ENCODE peak calls at places on chromosomes 2 and 18, in four cellular contexts. O, L, W and X are unnamed samples.

GRCh38 chr2:233829193-233830110 is 24.9 kb downstream of the HJURP start:
- DNase-seq in O (no peak), L (no peak), W (no peak), X (no peak)

GRCh38 chr2:207772081-207772843 is 2.6 kb upstream of the FZD5 start:
- DNase-seq in O (no peak), L (peak), W (peak), X (no peak)

GRCh38 chr2:176039375-176039774 is 37.3 kb upstream of the LNPK start:
- DNase-seq in O (no peak), L (no peak), W (no peak), X (no peak)

GRCh38 chr18:3513481-3513880 is 63.5 kb downstream of the TGIF1 start:
- DNase-seq in O (no peak), L (no peak), W (no peak), X (no peak)

GRCh38 chr2:236184701-236185100 is 16.5 kb upstream of the GBX2 start:
- DNase-seq in O (no peak), L (no peak), W (no peak), X (no peak)

GRCh38 chr2:204550738-204551137 is 5.5 kb downstream of the PARD3B start:
- DNase-seq in O (no peak), L (no peak), W (no peak), X (no peak)

GRCh38 chr18:61702007-61702406 is 190.8 kb downstream of the RNF152 start:
- DNase-seq in O (no peak), L (no peak), W (no peak), X (peak)

GRCh38 chr18:72155327-72155726 is 388.8 kb downstream of the CBLN2 start:
- DNase-seq in O (no peak), L (no peak), W (no peak), X (peak)

GRCh38 chr2:100978582-100979051 is 23.5 kb upstream of the RPL31 start:
- DNase-seq in O (no peak), L (no peak), W (no peak), X (no peak)

GRCh38 chr2:120915670-120916069 is 180.0 kb downstream of the GLI2 start:
- DNase-seq in O (no peak), L (no peak), W (peak), X (no peak)

GRCh38 chr2:174830561-174830960 is 66.3 kb upstream of the CHRNA1 start:
- DNase-seq in O (no peak), L (no peak), W (no peak), X (no peak)

GRCh38 chr18:74139888-74140287 is 7.7 kb downstream of the FBXO15 start:
- DNase-seq in O (no peak), L (no peak), W (no peak), X (no peak)

GRCh38 chr2:118345465-118345864 is 257.2 kb downstream of the INSIG2 start:
- DNase-seq in O (no peak), L (no peak), W (no peak), X (no peak)

DNA sequence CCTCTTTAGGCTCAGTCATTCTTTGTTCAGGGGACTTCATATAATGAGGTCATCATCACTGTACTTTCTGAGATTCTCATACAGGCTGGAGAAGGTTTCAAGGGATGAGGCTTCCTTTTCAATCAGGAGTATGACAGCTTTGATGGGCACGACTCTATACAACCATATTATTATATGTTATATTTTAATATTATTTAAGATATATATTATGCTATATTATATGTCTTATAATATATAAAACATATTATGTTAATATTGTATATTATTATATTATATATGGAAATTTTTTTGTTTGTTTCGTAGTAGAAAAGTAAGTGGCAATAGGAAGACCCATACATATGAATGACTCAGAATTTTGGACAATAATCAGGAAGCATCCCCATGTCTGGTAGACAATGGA is 78.0 kb upstream of the GATA6 start:
- DNase-seq in O (no peak), L (no peak), W (no peak), X (no peak)
- H3K4me3 ChIP-seq in O (no peak), L (no peak), W (no peak), X (no peak)

GRCh38 chr2:12988279-12988678 is 271.5 kb downstream of the TRIB2 start:
- DNase-seq in O (no peak), L (no peak), W (no peak), X (no peak)

GRCh38 chr2:12987246-12987645 is 270.5 kb downstream of the TRIB2 start:
- DNase-seq in O (no peak), L (no peak), W (no peak), X (no peak)

DNA sequence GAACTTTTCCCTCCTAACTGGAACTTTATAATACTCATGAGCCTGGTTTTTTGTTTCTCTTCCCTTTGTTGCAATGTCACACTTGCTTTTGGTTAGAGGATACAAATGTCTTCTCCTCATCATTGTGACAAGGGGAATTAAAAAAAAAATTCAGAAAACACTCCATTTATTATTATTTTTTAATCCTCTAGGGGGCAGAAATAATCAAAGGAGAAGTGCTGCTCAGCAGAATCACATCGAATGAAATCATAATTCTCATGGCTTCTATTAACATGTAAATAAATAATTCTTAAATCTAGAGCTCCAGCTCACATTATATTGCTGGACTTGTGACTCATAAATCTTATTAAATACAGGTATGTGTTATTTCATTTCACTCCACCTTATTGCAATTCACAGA is 273.8 kb downstream of the TRIB2 start:
- DNase-seq in O (no peak), L (no peak), W (no peak), X (no peak)
- TF ChIP-seq CTCF in O (no peak), L (peak), W (peak), X (peak)

GRCh38 chr18:6323319-6323889 is 91.3 kb downstream of the L3MBTL4 start:
- DNase-seq in O (no peak), L (no peak), W (no peak), X (no peak)

GRCh38 chr18:6327895-6328623 is 86.7 kb downstream of the L3MBTL4 start:
- DNase-seq in O (no peak), L (no peak), W (no peak), X (no peak)

GRCh38 chr18:6328624-6329016 is 86.1 kb downstream of the L3MBTL4 start:
- DNase-seq in O (no peak), L (no peak), W (no peak), X (no peak)

GRCh38 chr18:6327485-6327884 is 87.2 kb downstream of the L3MBTL4 start:
- DNase-seq in O (no peak), L (no peak), W (no peak), X (no peak)

GRCh38 chr18:6326566-6326965 is 88.1 kb downstream of the L3MBTL4 start:
- DNase-seq in O (no peak), L (no peak), W (no peak), X (no peak)
- H3K4me3 ChIP-seq in O (no peak), L (no peak), W (no peak), X (no peak)

DNA sequence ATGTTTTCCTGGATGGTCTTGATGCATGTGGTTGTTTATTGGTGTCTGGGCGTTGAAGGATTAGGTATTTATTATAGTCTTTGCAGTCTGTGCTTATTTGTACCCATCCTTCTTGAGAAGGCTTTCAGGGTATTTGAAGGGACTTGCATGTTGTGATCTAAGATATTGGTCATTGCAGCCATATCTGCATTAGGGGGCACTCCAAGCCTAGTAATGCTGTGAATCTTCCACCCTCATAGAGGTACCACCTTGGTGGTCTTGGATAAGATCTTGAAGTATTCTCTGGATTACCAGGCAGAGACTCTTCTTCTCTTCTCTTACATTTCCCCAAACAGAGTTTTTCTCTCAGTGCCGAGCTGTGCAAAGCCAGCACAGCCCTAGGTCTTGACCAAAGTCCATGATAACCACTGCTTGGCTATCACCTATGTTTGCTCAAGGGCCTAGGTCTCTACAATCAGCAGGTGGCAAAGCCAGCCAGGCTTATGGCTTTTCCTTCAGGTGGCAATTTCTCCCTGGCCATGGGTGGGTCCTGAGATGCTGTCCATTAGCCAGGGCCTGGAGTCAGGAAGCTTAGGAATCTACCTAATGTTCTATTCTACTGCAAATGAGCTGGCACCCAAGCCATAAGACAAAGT is 15.4 kb upstream of the PPP1R1C start:
- DNase-seq in O (no peak), L (no peak), W (no peak), X (no peak)
- TF ChIP-seq CTCF in O (no peak), L (no peak), W (no peak), X (no peak)

GRCh38 chr18:33579147-33579867 is 1.3 kb downstream of the ASXL3 start:
- DNase-seq in O (no peak), L (no peak), W (no peak), X (no peak)
- H3K4me3 ChIP-seq in O (peak), L (no peak), W (peak), X (peak)

GRCh38 chr18:11567391-11567790 is 42.0 kb upstream of the SLC35G4 start:
- DNase-seq in O (no peak), L (no peak), W (no peak), X (no peak)

GRCh38 chr18:11570073-11570588 is 39.3 kb upstream of the SLC35G4 start:
- DNase-seq in O (no peak), L (no peak), W (no peak), X (no peak)

GRCh38 chr18:11574545-11574944 is 34.9 kb upstream of the SLC35G4 start:
- DNase-seq in O (no peak), L (no peak), W (no peak), X (no peak)

GRCh38 chr18:11572201-11572600 is 37.2 kb upstream of the SLC35G4 start:
- DNase-seq in O (no peak), L (no peak), W (no peak), X (no peak)

DNA sequence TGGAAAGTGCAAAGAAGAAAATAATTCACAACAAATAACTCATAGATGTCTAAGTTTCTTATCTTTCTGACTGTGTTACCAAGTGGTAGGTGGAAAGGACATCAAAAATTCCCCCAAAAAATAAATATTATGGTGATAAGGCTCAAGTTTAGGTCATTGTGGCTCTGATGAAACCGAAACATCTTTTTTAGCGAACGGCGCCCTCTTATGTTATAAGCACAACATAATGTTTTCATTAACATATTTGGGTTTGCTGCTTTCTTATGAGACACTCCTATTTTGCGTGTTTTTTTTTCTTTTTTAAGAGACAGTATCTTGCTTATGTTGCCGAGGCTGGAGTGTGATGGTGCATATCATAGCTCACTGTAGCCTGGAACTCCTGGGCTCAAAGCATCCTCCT is 38.6 kb upstream of the SLC35G4 start:
- DNase-seq in O (no peak), L (peak), W (no peak), X (peak)
- TF ChIP-seq CTCF in O (no peak), L (peak), W (no peak), X (peak)

DNA sequence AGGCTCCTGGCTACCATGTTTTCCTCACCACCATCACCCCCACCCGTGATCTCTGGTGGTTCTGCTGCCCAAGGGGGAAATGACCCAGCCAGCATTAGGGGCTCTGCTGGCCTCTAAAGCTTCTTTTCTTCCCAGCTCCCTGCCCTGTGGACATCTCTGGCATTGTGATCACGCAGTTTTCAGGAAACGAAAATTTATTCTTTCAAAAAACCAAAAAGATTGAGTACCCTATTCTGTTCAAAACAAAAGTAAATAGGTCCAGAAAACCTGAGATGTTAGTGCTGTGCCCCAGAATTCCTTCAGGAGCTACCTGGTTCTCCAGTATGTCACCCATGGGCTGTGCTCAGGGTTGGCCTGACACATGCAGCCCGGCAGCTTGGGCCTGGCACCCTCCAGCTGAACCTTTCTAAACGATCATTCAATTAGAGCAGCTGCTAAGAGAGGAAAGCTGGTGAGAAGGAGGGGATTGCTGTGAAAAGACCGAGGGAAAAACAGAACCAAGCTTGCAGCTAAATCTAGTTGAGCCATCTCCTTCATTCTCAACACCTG is 157.5 kb downstream of the MGAT5 start:
- DNase-seq in O (no peak), L (no peak), W (no peak), X (no peak)
- H3K4me3 ChIP-seq in O (no peak), L (no peak), W (no peak), X (no peak)

DNA sequence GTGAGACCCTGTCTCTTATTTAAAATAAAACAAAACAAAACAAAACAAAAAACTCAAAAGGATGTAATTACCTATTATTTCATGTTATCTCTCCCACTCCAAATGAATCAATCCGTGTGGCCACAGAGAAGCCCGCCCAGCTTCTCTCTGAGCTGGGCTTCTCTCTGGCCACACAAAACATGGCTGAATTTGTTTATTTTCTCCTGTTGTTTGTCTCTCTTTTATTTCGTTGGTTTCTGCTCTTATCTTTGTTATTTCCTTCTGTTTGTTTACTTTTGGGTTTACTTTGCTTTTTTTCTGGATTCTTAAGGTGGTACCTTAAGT is 1.5 kb upstream of the TRABD2A start:
- DNase-seq in O (no peak), L (no peak), W (no peak), X (no peak)
- TF ChIP-seq CTCF in O (no peak), L (no peak), W (no peak), X (no peak)

DNA sequence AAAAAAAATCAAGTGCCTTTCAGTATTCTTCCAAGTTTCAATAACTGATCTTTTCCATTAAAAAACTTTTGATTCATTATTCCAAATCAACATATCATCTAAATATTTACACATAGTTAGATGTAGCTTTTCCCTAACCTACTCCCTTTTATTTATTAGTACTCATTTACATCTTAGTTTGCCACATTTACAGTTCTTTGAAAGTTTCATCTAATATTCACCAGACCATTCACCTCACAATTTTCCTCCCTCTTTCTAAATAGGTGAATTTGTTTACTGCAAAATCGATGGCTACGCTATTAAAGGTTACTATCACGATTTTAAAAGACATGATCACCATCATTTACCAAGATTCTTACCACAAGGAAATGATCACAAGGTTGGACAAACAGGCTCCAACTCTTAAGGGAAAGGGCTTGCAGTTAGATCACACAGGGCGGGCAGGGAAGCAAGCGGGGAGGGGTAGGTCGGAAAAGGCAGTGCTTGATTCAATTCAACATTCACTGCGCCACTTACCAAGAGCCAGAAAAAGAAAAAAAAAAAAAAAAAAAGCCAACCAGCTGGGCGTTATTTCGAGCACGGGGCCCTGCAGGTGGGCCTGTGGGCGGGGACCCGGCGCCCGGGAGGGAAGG is 628 bp upstream of the MARCHF7 start:
- DNase-seq in O (no peak), L (no peak), W (no peak), X (no peak)
- H3K4me3 ChIP-seq in O (peak), L (peak), W (peak), X (peak)